ENCODE peak calls at places on chromosome 13, in eight cellular contexts. Q is stimulated activated CD8-positive, alpha-beta memory T cell treated with anti-CD3 and anti-CD28 coated beads, Interleukin-12 subunit alpha, Interleukin-12 subunit beta, amount 100 ng/mL, for 4 hours; L is iris pigment epithelial cell; P is dorsolateral prefrontal cortex; B is stomach; X is BE2C; W is foreskin fibroblast; J is T-cell. U is an unnamed sample.

GRCh38 chr13:28744091-28744536 is 25.3 kb upstream of the SLC46A3 start:
- DNase-seq in X (no peak), B (no peak), W (peak), J (no peak), L (peak), P (no peak), Q (no peak), U (peak)

GRCh38 chr13:94703271-94703670 is 9.1 kb downstream of the SOX21 start:
- DNase-seq in P (no peak), W (no peak), Q (no peak), B (no peak), J (no peak), L (no peak), X (no peak), U (no peak)

GRCh38 chr13:50866817-50867640 is 23.5 kb upstream of the DLEU7 start:
- DNase-seq in X (no peak), B (no peak), Q (no peak), L (no peak), J (no peak), W (no peak), P (no peak), U (no peak)

GRCh38 chr13:79385694-79386093 is 20.4 kb downstream of the RBM26 start:
- DNase-seq in W (no peak), L (peak), P (no peak), B (no peak), X (no peak), J (no peak), Q (no peak), U (no peak)

GRCh38 chr13:113378825-113379224 is 14.9 kb upstream of the GRTP1 start:
- DNase-seq in Q (no peak), B (no peak), W (no peak), J (no peak), L (no peak), X (no peak), P (no peak), U (no peak)

GRCh38 chr13:87661471-87661870 is 9.7 kb upstream of the SLITRK5 start:
- DNase-seq in P (no peak), L (peak), X (peak), W (no peak), J (no peak), Q (no peak), B (no peak), U (no peak)

GRCh38 chr13:107348931-107349330 is 781.0 kb upstream of the ARGLU1 start:
- DNase-seq in B (no peak), X (no peak), Q (no peak), W (no peak), J (no peak), P (no peak), L (peak), U (no peak)

GRCh38 chr13:30551194-30551593 is 66.5 kb upstream of the USPL1 start:
- DNase-seq in L (peak), P (no peak), Q (no peak), B (no peak), X (no peak), W (peak), J (peak), U (no peak)

GRCh38 chr13:42832341-42833153 is 51.2 kb downstream of the FAM216B start:
- DNase-seq in P (no peak), L (peak), Q (no peak), J (no peak), B (peak), X (no peak), W (peak), U (peak)

GRCh38 chr13:94342436-94343242 is 136.8 kb downstream of the DCT start:
- DNase-seq in J (no peak), L (peak), X (no peak), W (no peak), B (no peak), Q (no peak), P (no peak), U (peak)

GRCh38 chr13:29749401-29750177 is 100.8 kb downstream of the UBL3 start:
- DNase-seq in P (no peak), Q (no peak), W (no peak), J (no peak), L (peak), X (no peak), B (no peak), U (peak)

GRCh38 chr13:36157475-36157874 is 26.3 kb upstream of the DCLK1 start:
- DNase-seq in L (no peak), P (no peak), B (no peak), Q (no peak), J (no peak), W (no peak), X (no peak), U (no peak)

GRCh38 chr13:46197299-46197975 is 14.3 kb upstream of the LRRC63 start:
- DNase-seq in J (no peak), P (no peak), W (peak), X (no peak), B (no peak), Q (no peak), L (no peak), U (no peak)

GRCh38 chr13:112465251-112466131 is 89.3 kb downstream of the SPACA7 start:
- DNase-seq in L (no peak), B (no peak), J (no peak), Q (no peak), P (no peak), W (no peak), X (no peak), U (no peak)

GRCh38 chr13:77022341-77022740 is 4.6 kb downstream of the FBXL3 start:
- DNase-seq in Q (no peak), L (peak), X (no peak), B (no peak), W (peak), P (no peak), J (no peak), U (peak)

GRCh38 chr13:110330491-110331001 is 23.5 kb downstream of the COL4A2 start:
- DNase-seq in X (no peak), B (no peak), L (peak), P (no peak), J (no peak), W (peak), Q (no peak), U (peak)

GRCh38 chr13:98370806-98371553 is 193.9 kb upstream of the RNF113B start:
- DNase-seq in Q (no peak), P (no peak), J (no peak), B (peak), W (peak), L (peak), X (no peak), U (peak)

GRCh38 chr13:73142091-73142490 is 83.3 kb downstream of the KLF5 start:
- DNase-seq in B (peak), X (no peak), P (no peak), Q (no peak), W (no peak), J (no peak), L (no peak), U (no peak)

GRCh38 chr13:20828540-20829364 is 55.0 kb upstream of the EEF1AKMT1 start:
- DNase-seq in Q (no peak), X (peak), P (no peak), L (peak), W (peak), B (no peak), J (peak), U (no peak)

GRCh38 chr13:97849305-97849704 is 104.2 kb upstream of the IPO5 start:
- DNase-seq in Q (no peak), L (peak), J (no peak), P (no peak), W (peak), X (no peak), B (no peak), U (no peak)

GRCh38 chr13:26707122-26708006 is 53.2 kb downstream of the GPR12 start:
- DNase-seq in W (peak), X (peak), Q (no peak), P (peak), L (peak), J (peak), B (no peak), U (peak)

GRCh38 chr13:108667205-108667604 is 37.8 kb downstream of the MYO16 start:
- DNase-seq in L (no peak), B (no peak), P (no peak), Q (no peak), J (no peak), W (no peak), X (no peak), U (no peak)

GRCh38 chr13:99385161-99385560 is 78.0 kb upstream of the GPR183 start:
- DNase-seq in L (no peak), J (no peak), P (no peak), Q (no peak), W (no peak), B (no peak), X (no peak), U (no peak)

GRCh38 chr13:92547256-92547655 is 679.4 kb upstream of the GPC6 start:
- DNase-seq in J (no peak), P (no peak), L (peak), X (no peak), Q (no peak), B (no peak), W (peak), U (peak)

GRCh38 chr13:111049791-111050538 is 65.1 kb upstream of the ARHGEF7 start:
- DNase-seq in X (no peak), L (no peak), W (peak), P (peak), B (peak), J (no peak), Q (no peak), U (no peak)

GRCh38 chr13:75919660-75920199 is 283.6 kb downstream of the LMO7 start:
- DNase-seq in W (no peak), X (no peak), Q (no peak), P (no peak), B (no peak), L (no peak), J (no peak), U (no peak)

GRCh38 chr13:30810261-30810701 is 74.9 kb downstream of the ALOX5AP start:
- DNase-seq in B (no peak), Q (no peak), L (no peak), X (peak), P (no peak), W (no peak), J (no peak), U (no peak)

GRCh38 chr13:33218020-33218419 is 67.5 kb downstream of the STARD13 start:
- DNase-seq in P (no peak), L (peak), B (no peak), Q (no peak), W (peak), J (no peak), X (no peak), U (peak)

GRCh38 chr13:75521956-75522355 is 15.7 kb downstream of the COMMD6 start:
- DNase-seq in X (no peak), L (no peak), Q (no peak), B (no peak), W (no peak), J (no peak), P (no peak), U (no peak)

GRCh38 chr13:102642475-102642874 is 45.7 kb downstream of the TPP2 start:
- DNase-seq in B (peak), L (peak), W (no peak), Q (no peak), X (no peak), J (no peak), P (peak), U (no peak)